ENCODE peak calls at places on chromosome 16, in seven cellular contexts. One of them, this sample, is unnamed.

GRCh38 chr16:81276323-81276722 is 37.8 kb downstream of the BCO1 start:
- DNase-seq in GM23248: no peak
- DNase-seq in brain microvascular endothelial cell: no peak
- DNase-seq in stomach: no peak
- DNase-seq in A673: no peak
- DNase-seq in spleen: no peak
- DNase-seq in pancreas: no peak
- DNase-seq in this sample: no peak

GRCh38 chr16:4884972-4885874 is 37.9 kb downstream of the UBN1 start:
- DNase-seq in GM23248: no peak
- DNase-seq in brain microvascular endothelial cell: no peak
- DNase-seq in stomach: no peak
- DNase-seq in A673: no peak
- DNase-seq in spleen: no peak
- DNase-seq in pancreas: no peak
- DNase-seq in this sample: peak; percentile 62

GRCh38 chr16:84964729-84965128 is 46.6 kb downstream of the ZDHHC7 start:
- DNase-seq in GM23248: no peak
- DNase-seq in brain microvascular endothelial cell: no peak
- DNase-seq in stomach: no peak
- DNase-seq in A673: no peak
- DNase-seq in spleen: no peak
- DNase-seq in pancreas: no peak
- DNase-seq in this sample: no peak

GRCh38 chr16:71297252-71297651 is 8.1 kb upstream of the CMTR2 start:
- DNase-seq in GM23248: no peak
- DNase-seq in brain microvascular endothelial cell: no peak
- DNase-seq in stomach: no peak
- DNase-seq in A673: peak; percentile 15
- DNase-seq in spleen: no peak
- DNase-seq in pancreas: no peak
- DNase-seq in this sample: no peak

GRCh38 chr16:56221995-56222394 is 30.7 kb downstream of the GNAO1 start:
- DNase-seq in GM23248: no peak
- DNase-seq in brain microvascular endothelial cell: no peak
- DNase-seq in stomach: no peak
- DNase-seq in A673: no peak
- DNase-seq in spleen: no peak
- DNase-seq in pancreas: no peak
- DNase-seq in this sample: no peak

GRCh38 chr16:10622036-10622921 is 41.9 kb upstream of the EMP2 start:
- DNase-seq in GM23248: no peak
- DNase-seq in brain microvascular endothelial cell: no peak
- DNase-seq in stomach: no peak
- DNase-seq in A673: no peak
- DNase-seq in spleen: no peak
- DNase-seq in pancreas: no peak
- DNase-seq in this sample: peak; percentile 57

GRCh38 chr16:89422527-89422904 is 67.8 kb downstream of the ANKRD11 start:
- DNase-seq in GM23248: peak; percentile 56
- DNase-seq in brain microvascular endothelial cell: peak; percentile 77
- DNase-seq in stomach: no peak
- DNase-seq in A673: no peak
- DNase-seq in spleen: no peak
- DNase-seq in pancreas: no peak
- DNase-seq in this sample: no peak

GRCh38 chr16:71971571-71971970 is 28.6 kb downstream of the PKD1L3 start:
- DNase-seq in GM23248: no peak
- DNase-seq in brain microvascular endothelial cell: no peak
- DNase-seq in stomach: no peak
- DNase-seq in A673: no peak
- DNase-seq in spleen: no peak
- DNase-seq in pancreas: no peak
- DNase-seq in this sample: no peak

GRCh38 chr16:88681709-88682451 is 4.4 kb downstream of the SNAI3 start:
- DNase-seq in GM23248: peak; percentile 57
- DNase-seq in brain microvascular endothelial cell: no peak
- DNase-seq in stomach: peak; percentile 69
- DNase-seq in A673: no peak
- DNase-seq in spleen: peak; percentile 95
- DNase-seq in pancreas: peak; percentile 53
- DNase-seq in this sample: peak; percentile 89

GRCh38 chr16:7714775-7715174 is 382.1 kb downstream of the RBFOX1 start:
- DNase-seq in GM23248: no peak
- DNase-seq in brain microvascular endothelial cell: no peak
- DNase-seq in stomach: no peak
- DNase-seq in A673: no peak
- DNase-seq in spleen: no peak
- DNase-seq in pancreas: no peak
- DNase-seq in this sample: no peak

GRCh38 chr16:26740771-26741170 is 326.0 kb upstream of the C16orf82 start:
- DNase-seq in GM23248: no peak
- DNase-seq in brain microvascular endothelial cell: no peak
- DNase-seq in stomach: no peak
- DNase-seq in A673: no peak
- DNase-seq in spleen: no peak
- DNase-seq in pancreas: no peak
- DNase-seq in this sample: no peak

DNA sequence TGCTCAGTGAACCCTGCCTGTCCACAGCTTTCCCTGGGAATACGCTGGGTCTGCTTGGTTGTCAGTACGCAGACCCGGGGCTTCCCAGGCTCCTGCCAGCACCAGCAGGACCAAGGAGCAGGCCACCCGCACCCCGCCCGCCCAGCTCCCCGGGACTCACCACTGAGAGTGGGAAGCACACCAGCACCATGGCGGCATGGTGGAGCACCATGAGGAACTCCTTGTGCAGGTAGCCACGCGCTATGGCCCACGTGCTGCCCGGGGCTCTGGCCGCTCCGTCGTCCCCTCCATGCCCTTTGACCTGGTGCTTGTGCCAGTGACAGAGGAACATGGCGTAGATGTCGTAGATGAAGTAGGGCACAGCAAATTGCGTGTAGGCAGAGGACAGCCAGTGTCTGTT is 3.5 kb downstream of the C16orf92 start:
- DNase-seq in GM23248: no peak
- DNase-seq in brain microvascular endothelial cell: no peak
- DNase-seq in stomach: no peak
- DNase-seq in A673: no peak
- DNase-seq in spleen: no peak
- DNase-seq in pancreas: no peak
- DNase-seq in this sample: peak; percentile 82
- H3K27me3 ChIP-seq in GM23248: peaks cover 37% of the 10 kb centered on the region
- H3K27me3 ChIP-seq in brain microvascular endothelial cell: peaks cover 40% of the 10 kb centered on the region
- H3K27me3 ChIP-seq in stomach: peaks cover 47% of the 10 kb centered on the region
- H3K27me3 ChIP-seq in A673: no peaks in the 10 kb centered on the region
- H3K27me3 ChIP-seq in spleen: peaks cover 3% of the 10 kb centered on the region
- H3K27me3 ChIP-seq in pancreas: no peaks in the 10 kb centered on the region
- H3K27me3 ChIP-seq in this sample: peaks cover 25% of the 10 kb centered on the region

GRCh38 chr16:15037003-15037402 is 18.9 kb downstream of the NTAN1 start:
- DNase-seq in GM23248: no peak
- DNase-seq in brain microvascular endothelial cell: no peak
- DNase-seq in stomach: no peak
- DNase-seq in A673: no peak
- DNase-seq in spleen: no peak
- DNase-seq in pancreas: no peak
- DNase-seq in this sample: no peak

GRCh38 chr16:15035163-15035729 is 20.6 kb downstream of the NTAN1 start:
- DNase-seq in GM23248: no peak
- DNase-seq in brain microvascular endothelial cell: no peak
- DNase-seq in stomach: no peak
- DNase-seq in A673: no peak
- DNase-seq in spleen: no peak
- DNase-seq in pancreas: no peak
- DNase-seq in this sample: no peak

GRCh38 chr16:15032547-15033308 is 23.1 kb downstream of the NTAN1 start:
- DNase-seq in GM23248: peak; percentile 34
- DNase-seq in brain microvascular endothelial cell: peak; percentile 30
- DNase-seq in stomach: no peak
- DNase-seq in A673: peak; percentile 53
- DNase-seq in spleen: no peak
- DNase-seq in pancreas: no peak
- DNase-seq in this sample: no peak

GRCh38 chr16:15033309-15033707 is 22.6 kb downstream of the NTAN1 start:
- DNase-seq in GM23248: no peak
- DNase-seq in brain microvascular endothelial cell: no peak
- DNase-seq in stomach: no peak
- DNase-seq in A673: no peak
- DNase-seq in spleen: no peak
- DNase-seq in pancreas: no peak
- DNase-seq in this sample: no peak

DNA sequence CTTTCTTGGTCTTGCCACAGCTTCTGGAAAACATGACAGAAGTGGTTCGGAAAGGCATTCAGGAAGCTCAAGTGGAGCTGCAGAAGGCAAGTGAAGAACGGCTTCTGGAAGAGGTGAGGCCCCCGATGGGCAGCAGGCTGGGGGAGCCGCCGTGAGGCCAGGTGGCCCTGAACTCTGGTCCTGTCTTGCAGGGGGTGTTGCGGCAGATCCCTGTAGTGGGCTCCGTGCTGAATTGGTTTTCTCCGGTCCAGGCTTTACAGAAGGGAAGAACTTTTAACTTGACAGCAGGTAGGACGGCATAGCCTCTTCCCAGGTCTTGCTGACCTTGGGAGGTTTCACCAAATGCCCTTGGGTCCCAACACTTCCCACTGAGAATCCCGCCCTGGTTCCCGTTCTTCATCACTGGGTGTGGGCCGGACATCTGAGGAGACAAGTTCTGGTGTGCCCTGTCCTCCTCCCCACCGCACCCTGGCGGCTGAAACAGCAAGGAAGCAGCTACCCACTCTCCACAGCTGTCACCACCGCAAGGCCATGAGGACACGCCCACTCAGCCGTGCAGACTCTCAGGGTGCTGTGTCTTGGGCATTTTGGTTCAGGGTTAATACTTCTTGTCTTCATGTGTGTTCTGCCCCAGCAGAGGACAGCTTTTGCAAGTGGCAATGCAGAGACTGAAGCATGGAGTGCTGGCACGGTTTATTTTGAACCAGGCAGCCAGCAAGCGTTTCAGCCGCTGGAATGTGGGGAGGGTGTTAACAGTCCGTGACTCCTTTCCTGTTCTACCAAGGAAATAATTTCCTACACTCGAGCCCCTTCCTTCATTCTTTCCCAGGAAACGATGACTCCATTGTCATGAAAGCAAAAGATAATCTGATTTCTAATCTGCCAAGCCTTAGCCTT is 21.4 kb downstream of the NTAN1 start:
- DNase-seq in GM23248: peak; percentile 75
- DNase-seq in brain microvascular endothelial cell: no peak
- DNase-seq in stomach: no peak
- DNase-seq in A673: peak; percentile 56
- DNase-seq in spleen: no peak
- DNase-seq in pancreas: no peak
- DNase-seq in this sample: peak; percentile 52
- H3K27me3 ChIP-seq in GM23248: no peaks in the 10 kb centered on the region
- H3K27me3 ChIP-seq in brain microvascular endothelial cell: no peaks in the 10 kb centered on the region
- H3K27me3 ChIP-seq in stomach: no peaks in the 10 kb centered on the region
- H3K27me3 ChIP-seq in A673: no peaks in the 10 kb centered on the region
- H3K27me3 ChIP-seq in spleen: no peaks in the 10 kb centered on the region
- H3K27me3 ChIP-seq in pancreas: no peaks in the 10 kb centered on the region
- H3K27me3 ChIP-seq in this sample: no peaks in the 10 kb centered on the region

DNA sequence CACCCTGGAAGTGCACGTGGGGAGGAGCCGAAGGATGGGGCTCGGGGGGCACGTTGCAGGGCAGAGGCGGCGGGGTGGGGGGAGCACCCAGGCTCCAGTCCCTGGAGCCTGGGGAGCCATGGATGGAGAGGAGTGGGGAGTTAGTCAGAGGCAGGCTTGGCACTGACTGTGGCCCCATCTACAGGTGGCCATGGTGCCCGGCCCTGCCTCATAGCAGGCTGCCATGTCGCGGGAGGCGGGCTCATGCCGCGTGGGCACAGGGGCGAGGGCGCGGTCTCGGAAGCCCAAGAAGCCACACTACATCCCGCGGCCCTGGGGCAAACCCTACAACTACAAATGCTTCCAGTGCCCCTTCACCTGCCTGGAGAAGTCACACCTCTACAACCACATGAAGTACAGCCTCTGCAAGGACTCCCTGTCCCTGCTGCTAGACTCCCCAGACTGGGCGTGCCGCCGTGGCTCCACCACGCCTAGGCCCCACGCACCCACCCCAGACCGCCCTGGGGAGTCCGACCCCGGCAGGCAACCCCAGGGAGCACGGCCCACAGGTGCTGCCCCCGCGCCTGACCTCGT is 3.0 kb downstream of the PRR35 start:
- DNase-seq in GM23248: no peak
- DNase-seq in brain microvascular endothelial cell: no peak
- DNase-seq in stomach: no peak
- DNase-seq in A673: no peak
- DNase-seq in spleen: no peak
- DNase-seq in pancreas: no peak
- DNase-seq in this sample: no peak
- H3K27me3 ChIP-seq in GM23248: peaks cover 13% of the 10 kb centered on the region
- H3K27me3 ChIP-seq in brain microvascular endothelial cell: peaks cover 36% of the 10 kb centered on the region
- H3K27me3 ChIP-seq in stomach: peaks cover 39% of the 10 kb centered on the region
- H3K27me3 ChIP-seq in A673: peaks cover 45% of the 10 kb centered on the region
- H3K27me3 ChIP-seq in spleen: peaks cover 10% of the 10 kb centered on the region
- H3K27me3 ChIP-seq in pancreas: no peaks in the 10 kb centered on the region
- H3K27me3 ChIP-seq in this sample: peaks cover 28% of the 10 kb centered on the region

GRCh38 chr16:85970712-85971220 is 71.8 kb downstream of the IRF8 start:
- DNase-seq in GM23248: no peak
- DNase-seq in brain microvascular endothelial cell: no peak
- DNase-seq in stomach: no peak
- DNase-seq in A673: no peak
- DNase-seq in spleen: no peak
- DNase-seq in pancreas: no peak
- DNase-seq in this sample: no peak
- H3K27me3 ChIP-seq in GM23248: peaks cover 50% of the 10 kb centered on the region
- H3K27me3 ChIP-seq in brain microvascular endothelial cell: peaks cover 24% of the 10 kb centered on the region
- H3K27me3 ChIP-seq in stomach: no peaks in the 10 kb centered on the region
- H3K27me3 ChIP-seq in A673: peaks cover 27% of the 10 kb centered on the region
- H3K27me3 ChIP-seq in spleen: no peaks in the 10 kb centered on the region
- H3K27me3 ChIP-seq in pancreas: no peaks in the 10 kb centered on the region
- H3K27me3 ChIP-seq in this sample: no peaks in the 10 kb centered on the region

GRCh38 chr16:54291981-54292487 is 5.4 kb upstream of the IRX3 start:
- DNase-seq in GM23248: no peak
- DNase-seq in brain microvascular endothelial cell: no peak
- DNase-seq in stomach: no peak
- DNase-seq in A673: no peak
- DNase-seq in spleen: no peak
- DNase-seq in pancreas: no peak
- DNase-seq in this sample: no peak
- H3K27me3 ChIP-seq in GM23248: no peaks in the 10 kb centered on the region
- H3K27me3 ChIP-seq in brain microvascular endothelial cell: peaks cover 46% of the 10 kb centered on the region
- H3K27me3 ChIP-seq in stomach: peaks cover 53% of the 10 kb centered on the region
- H3K27me3 ChIP-seq in A673: no peaks in the 10 kb centered on the region
- H3K27me3 ChIP-seq in spleen: peaks cover 11% of the 10 kb centered on the region
- H3K27me3 ChIP-seq in pancreas: no peaks in the 10 kb centered on the region
- H3K27me3 ChIP-seq in this sample: peaks cover 39% of the 10 kb centered on the region

DNA sequence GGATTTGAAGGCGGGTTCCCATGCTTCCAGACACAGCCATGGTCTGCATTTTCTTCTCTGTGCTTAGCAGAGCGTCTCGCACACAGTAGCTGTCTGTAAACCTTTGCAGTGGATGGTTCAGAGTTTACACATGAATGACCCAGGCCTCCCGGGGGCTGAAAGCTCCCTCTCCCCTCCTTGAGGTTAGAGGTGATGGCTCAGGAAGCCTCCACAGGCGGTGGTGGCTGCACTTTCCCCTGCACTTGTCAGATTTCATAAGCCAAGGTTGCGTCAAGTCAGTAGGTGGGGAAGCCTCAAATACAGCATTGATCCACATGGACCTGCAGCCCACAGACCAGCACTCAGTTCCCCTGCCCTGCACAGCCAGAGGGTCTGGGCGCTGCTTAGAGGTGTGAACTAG is 211.9 kb downstream of the KATNIP start:
- DNase-seq in GM23248: no peak
- DNase-seq in brain microvascular endothelial cell: no peak
- DNase-seq in stomach: no peak
- DNase-seq in A673: no peak
- DNase-seq in spleen: no peak
- DNase-seq in pancreas: no peak
- DNase-seq in this sample: no peak
- H3K27me3 ChIP-seq in GM23248: no peaks in the 10 kb centered on the region
- H3K27me3 ChIP-seq in brain microvascular endothelial cell: no peaks in the 10 kb centered on the region
- H3K27me3 ChIP-seq in stomach: no peaks in the 10 kb centered on the region
- H3K27me3 ChIP-seq in A673: no peaks in the 10 kb centered on the region
- H3K27me3 ChIP-seq in spleen: no peaks in the 10 kb centered on the region
- H3K27me3 ChIP-seq in pancreas: no peaks in the 10 kb centered on the region
- H3K27me3 ChIP-seq in this sample: no peaks in the 10 kb centered on the region